ENCODE peak calls at places on chromosomes 11 and 22, in ten cellular contexts. B is GM20000; I is neural crest cell; X is PC-9; Q is left ventricle myocardium inferior; T is fibroblast of mammary gland; K is epithelial cell of proximal tubule; P is H1; F is CD8-positive, alpha-beta T cell; S is AG04449. Z is an unnamed sample.

GRCh38 chr11:1780700-1781592 is 17.2 kb upstream of the CTSD start:
- DNase-seq in B (no peak), I (no peak), X (no peak), Q (no peak), T (no peak), K (no peak), P (no peak), F (no peak), S (no peak), Z (no peak)

GRCh38 chr11:71962428-71963038 is 33.7 kb downstream of the RNF121 start:
- DNase-seq in B (peak), I (no peak), X (no peak), Q (no peak), T (peak), K (peak), P (no peak), F (no peak), S (no peak), Z (no peak)

GRCh38 chr11:4809246-4809645 is 5.1 kb upstream of the OR52R1 start:
- DNase-seq in B (no peak), I (no peak), X (no peak), Q (no peak), T (no peak), K (no peak), P (no peak), F (no peak), S (no peak), Z (no peak)

GRCh38 chr22:28833276-28833923 is 33.0 kb upstream of the XBP1 start:
- DNase-seq in B (no peak), I (no peak), X (no peak), Q (no peak), T (no peak), K (no peak), P (no peak), F (no peak), S (no peak), Z (no peak)

GRCh38 chr11:84719935-84720577 is 907.1 kb downstream of the DLG2 start:
- DNase-seq in B (no peak), I (peak), X (no peak), Q (peak), T (no peak), K (no peak), P (no peak), F (no peak), S (no peak), Z (no peak)

GRCh38 chr22:43883012-43883661 is 8.7 kb downstream of the PNPLA5 start:
- DNase-seq in B (peak), I (peak), X (peak), Q (no peak), T (peak), K (peak), P (peak), F (peak), S (no peak), Z (peak)

GRCh38 chr11:87258171-87258833 is 220.6 kb downstream of the TMEM135 start:
- DNase-seq in B (no peak), I (no peak), X (no peak), Q (no peak), T (no peak), K (no peak), P (no peak), F (no peak), S (no peak), Z (no peak)

GRCh38 chr22:48960981-48961655 is 866.6 kb downstream of the BRD1 start:
- DNase-seq in B (no peak), I (no peak), X (no peak), Q (peak), T (no peak), K (no peak), P (no peak), F (no peak), S (no peak), Z (no peak)

GRCh38 chr11:70255717-70256116 is 14.8 kb upstream of the PPFIA1 start:
- DNase-seq in B (no peak), I (no peak), X (no peak), Q (no peak), T (no peak), K (no peak), P (no peak), F (no peak), S (no peak), Z (no peak)

GRCh38 chr11:117071344-117071787 is 26.9 kb downstream of the SIK3 start:
- DNase-seq in B (no peak), I (no peak), X (peak), Q (no peak), T (peak), K (no peak), P (no peak), F (no peak), S (no peak), Z (peak)

GRCh38 chr11:66275984-66276612 is 1.9 kb upstream of the CNIH2 start:
- DNase-seq in B (no peak), I (no peak), X (no peak), Q (no peak), T (no peak), K (no peak), P (no peak), F (no peak), S (no peak), Z (no peak)

GRCh38 chr11:19519344-19519743 is 193.3 kb upstream of the NAV2 start:
- DNase-seq in B (no peak), I (no peak), X (no peak), Q (no peak), T (no peak), K (no peak), P (no peak), F (no peak), S (no peak), Z (no peak)

GRCh38 chr22:49724030-49724892 is 103.4 kb downstream of the BRD1 start:
- DNase-seq in B (no peak), I (no peak), X (no peak), Q (no peak), T (no peak), K (no peak), P (no peak), F (no peak), S (no peak), Z (no peak)

GRCh38 chr11:94151311-94151710 is 22.7 kb downstream of the PANX1 start:
- DNase-seq in B (no peak), I (no peak), X (no peak), Q (no peak), T (peak), K (no peak), P (no peak), F (no peak), S (no peak), Z (no peak)

GRCh38 chr22:50540352-50540751 is 5.3 kb upstream of the KLHDC7B start:
- DNase-seq in B (no peak), I (no peak), X (no peak), Q (no peak), T (no peak), K (no peak), P (no peak), F (peak), S (no peak), Z (no peak)

GRCh38 chr22:35033635-35034296 is 32.2 kb upstream of the ISX start:
- DNase-seq in B (no peak), I (no peak), X (no peak), Q (no peak), T (no peak), K (no peak), P (no peak), F (no peak), S (no peak), Z (no peak)

GRCh38 chr22:49209452-49210195 is 618.0 kb downstream of the BRD1 start:
- DNase-seq in B (no peak), I (no peak), X (no peak), Q (peak), T (no peak), K (no peak), P (no peak), F (no peak), S (no peak), Z (no peak)

GRCh38 chr11:61699737-61700160 is 19.6 kb downstream of the DAGLA start:
- DNase-seq in B (no peak), I (no peak), X (peak), Q (peak), T (no peak), K (no peak), P (no peak), F (no peak), S (no peak), Z (peak)

GRCh38 chr11:13011366-13012036 is 2.4 kb downstream of the RASSF10 start:
- DNase-seq in B (no peak), I (no peak), X (no peak), Q (no peak), T (no peak), K (no peak), P (no peak), F (no peak), S (no peak), Z (no peak)

GRCh38 chr22:44483878-44484277 is 14.2 kb downstream of the RTL6 start:
- DNase-seq in B (no peak), I (no peak), X (no peak), Q (no peak), T (no peak), K (no peak), P (no peak), F (no peak), S (no peak), Z (no peak)

GRCh38 chr11:119584193-119585037 is 144.6 kb downstream of the NECTIN1 start:
- DNase-seq in B (no peak), I (peak), X (peak), Q (no peak), T (peak), K (peak), P (peak), F (no peak), S (no peak), Z (peak)

GRCh38 chr22:50730013-50730891 is 7.8 kb upstream of the ACR start:
- DNase-seq in B (no peak), I (no peak), X (no peak), Q (peak), T (no peak), K (no peak), P (no peak), F (no peak), S (no peak), Z (no peak)

GRCh38 chr11:33598426-33599069 is 102.1 kb downstream of the C11orf91 start:
- DNase-seq in B (no peak), I (no peak), X (no peak), Q (no peak), T (peak), K (no peak), P (no peak), F (no peak), S (no peak), Z (no peak)

GRCh38 chr11:64448599-64449380 is 89.8 kb downstream of the RPS6KA4 start:
- DNase-seq in B (peak), I (peak), X (peak), Q (peak), T (peak), K (no peak), P (peak), F (peak), S (no peak), Z (peak)

GRCh38 chr22:37777122-37777687 is 30.5 kb upstream of the GCAT start:
- DNase-seq in B (peak), I (no peak), X (peak), Q (no peak), T (peak), K (peak), P (no peak), F (no peak), S (no peak), Z (peak)

GRCh38 chr11:120894207-120894989 is 129.5 kb upstream of the TBCEL start:
- DNase-seq in B (no peak), I (no peak), X (no peak), Q (no peak), T (no peak), K (no peak), P (no peak), F (no peak), S (no peak), Z (no peak)

GRCh38 chr11:29200776-29201574 is 815.9 kb downstream of the KCNA4 start:
- DNase-seq in B (no peak), I (no peak), X (peak), Q (no peak), T (no peak), K (no peak), P (no peak), F (no peak), S (no peak), Z (peak)

GRCh38 chr22:34070051-34070450 is 149.8 kb upstream of the LARGE1 start:
- DNase-seq in B (no peak), I (no peak), X (no peak), Q (no peak), T (no peak), K (no peak), P (no peak), F (no peak), S (no peak), Z (no peak)

GRCh38 chr22:48489551-48490512 is 1337.8 kb downstream of the BRD1 start:
- DNase-seq in B (peak), I (peak), X (no peak), Q (no peak), T (no peak), K (no peak), P (no peak), F (no peak), S (no peak), Z (no peak)

GRCh38 chr11:76628408-76628947 is 42.1 kb downstream of the LRRC32 start:
- DNase-seq in B (no peak), I (no peak), X (no peak), Q (no peak), T (no peak), K (no peak), P (no peak), F (peak), S (no peak), Z (no peak)

GRCh38 chr11:132111781-132112380 is 741.5 kb downstream of the NTM start:
- DNase-seq in B (no peak), I (no peak), X (no peak), Q (no peak), T (peak), K (no peak), P (no peak), F (no peak), S (peak), Z (no peak)

GRCh38 chr11:112961146-112961668 is at the start of gene NCAM1:
- DNase-seq in B (peak), I (peak), X (peak), Q (peak), T (peak), K (no peak), P (peak), F (peak), S (no peak), Z (peak)

GRCh38 chr11:112963368-112963955 is 2.2 kb downstream of the NCAM1 start:
- DNase-seq in B (no peak), I (no peak), X (no peak), Q (no peak), T (no peak), K (no peak), P (no peak), F (no peak), S (no peak), Z (no peak)

GRCh38 chr11:112962854-112963367 is 1.7 kb downstream of the NCAM1 start:
- DNase-seq in B (peak), I (peak), X (no peak), Q (peak), T (no peak), K (no peak), P (no peak), F (no peak), S (no peak), Z (no peak)

GRCh38 chr11:112961751-112962747 is 829 bp downstream of the NCAM1 start:
- DNase-seq in B (peak), I (peak), X (no peak), Q (peak), T (no peak), K (no peak), P (no peak), F (no peak), S (no peak), Z (no peak)

GRCh38 chr11:112958670-112959069 is 2.5 kb upstream of the NCAM1 start:
- DNase-seq in B (no peak), I (no peak), X (no peak), Q (no peak), T (no peak), K (no peak), P (no peak), F (no peak), S (no peak), Z (peak)
- TF ChIP-seq CTCF in B (no peak), I (peak), X (peak), Q (peak), T (no peak), K (peak), P (no peak), F (no peak), S (no peak), Z (no peak)

DNA sequence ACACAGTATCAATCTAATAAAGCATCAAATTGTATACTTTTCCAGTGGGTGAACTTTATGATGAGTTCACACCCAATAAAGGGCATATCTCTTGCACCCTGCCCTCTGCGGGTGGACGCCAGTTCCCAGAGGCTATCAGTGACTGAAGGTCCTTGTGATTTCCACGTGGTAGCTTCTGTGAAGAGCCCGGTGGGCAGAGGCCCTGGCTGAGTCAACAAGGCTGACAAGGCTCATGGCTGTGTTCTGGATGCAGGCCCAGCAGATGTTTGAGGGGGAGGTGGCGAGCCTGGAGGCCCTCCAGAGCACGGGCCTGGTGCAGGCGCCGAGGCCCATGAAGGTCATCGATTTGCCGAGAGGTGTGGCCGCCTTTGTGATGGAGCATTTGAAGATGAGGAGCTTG is 71.4 kb downstream of the PIWIL3 start:
- DNase-seq in B (no peak), I (no peak), X (no peak), Q (peak), T (peak), K (no peak), P (no peak), F (no peak), S (no peak), Z (no peak)
- TF ChIP-seq CTCF in B (no peak), I (no peak), X (no peak), Q (no peak), T (no peak), K (no peak), P (no peak), F (no peak), S (no peak), Z (no peak)

DNA sequence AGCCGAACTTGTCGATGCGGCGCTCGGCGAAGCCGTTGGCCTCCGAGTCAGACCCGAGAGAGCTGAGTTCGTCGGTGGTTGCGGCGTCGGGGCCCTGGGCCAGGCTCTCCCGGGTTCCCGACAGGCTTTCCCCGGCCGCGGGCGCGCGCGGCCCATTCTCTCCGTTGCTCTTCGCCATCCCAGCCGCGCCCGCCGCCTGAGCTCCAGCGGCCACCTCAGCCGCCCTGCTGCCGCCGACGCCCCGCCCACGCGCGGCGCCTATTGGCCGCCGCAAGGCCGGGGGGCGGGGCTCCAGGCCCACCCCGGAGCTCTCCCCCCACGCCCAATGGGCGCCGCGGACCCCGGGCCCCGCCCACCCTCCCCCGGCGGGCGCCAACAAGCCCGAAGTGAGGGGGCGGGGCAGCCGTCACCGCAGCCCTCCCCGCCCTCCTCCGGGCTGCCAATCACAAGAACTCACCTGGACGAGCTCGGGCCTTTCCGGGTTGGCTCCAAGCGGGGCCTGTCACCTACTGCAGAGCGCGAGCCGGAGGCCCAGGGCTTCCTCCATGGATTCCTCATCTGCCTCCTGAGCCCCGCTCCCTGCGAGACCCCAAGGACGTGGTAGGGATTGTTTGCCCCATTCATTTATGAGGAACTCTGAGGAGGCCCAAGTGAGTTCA is at the start of gene TBC1D10A:
- DNase-seq in B (peak), I (peak), X (peak), Q (peak), T (peak), K (no peak), P (peak), F (peak), S (no peak), Z (peak)
- TF ChIP-seq CTCF in B (no peak), I (no peak), X (no peak), Q (no peak), T (no peak), K (no peak), P (no peak), F (no peak), S (no peak), Z (no peak)

GRCh38 chr22:47199261-47199948 is 437.0 kb downstream of the TBC1D22A start:
- DNase-seq in B (no peak), I (no peak), X (no peak), Q (no peak), T (no peak), K (no peak), P (no peak), F (no peak), S (no peak), Z (no peak)

GRCh38 chr22:47201186-47201995 is 438.9 kb downstream of the TBC1D22A start:
- DNase-seq in B (no peak), I (no peak), X (no peak), Q (no peak), T (no peak), K (no peak), P (no peak), F (no peak), S (no peak), Z (no peak)

GRCh38 chr22:47198801-47199251 is 436.4 kb downstream of the TBC1D22A start:
- DNase-seq in B (no peak), I (no peak), X (no peak), Q (no peak), T (no peak), K (no peak), P (no peak), F (no peak), S (no peak), Z (no peak)

GRCh38 chr22:47199949-47200272 is 437.5 kb downstream of the TBC1D22A start:
- DNase-seq in B (no peak), I (no peak), X (no peak), Q (no peak), T (no peak), K (no peak), P (no peak), F (no peak), S (no peak), Z (no peak)

DNA sequence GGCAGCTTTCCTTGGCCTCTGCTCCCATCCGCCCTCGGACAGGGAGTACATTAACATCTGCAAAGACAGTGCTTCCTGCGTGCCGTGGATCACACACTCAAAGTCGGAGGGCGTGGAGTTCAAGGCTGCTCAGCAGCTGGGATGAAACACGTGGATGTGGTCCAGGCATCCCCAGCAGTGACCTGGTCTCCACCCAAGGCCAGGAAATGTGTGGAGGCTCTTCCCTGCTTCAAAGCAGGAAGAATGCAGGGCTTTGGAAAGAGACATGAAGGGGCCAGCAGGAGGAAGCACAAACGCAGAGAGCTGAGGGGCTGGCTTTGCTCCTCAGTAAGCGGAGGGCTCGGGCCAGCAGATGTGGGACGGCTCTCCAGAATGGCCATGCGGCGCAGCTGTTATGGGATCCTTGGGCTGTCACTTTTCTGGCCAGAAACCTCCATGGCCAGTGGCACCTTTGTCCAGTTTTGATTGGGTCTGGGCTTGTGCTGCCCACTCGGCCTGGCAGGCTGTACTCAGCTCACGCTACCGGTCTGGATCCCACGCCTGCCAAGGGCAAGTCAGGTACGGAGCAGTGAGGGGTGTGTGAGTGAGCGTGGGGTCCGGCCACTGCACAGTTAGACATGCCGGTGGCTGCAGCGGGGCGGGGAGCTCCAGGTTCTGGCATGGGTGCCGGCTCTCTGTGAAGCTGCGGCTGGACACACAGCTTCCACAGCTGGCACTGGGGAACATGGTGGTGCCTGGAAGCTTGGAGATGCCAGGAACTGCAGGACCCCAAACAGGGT is 438.0 kb downstream of the TBC1D22A start:
- DNase-seq in B (no peak), I (no peak), X (no peak), Q (no peak), T (peak), K (no peak), P (no peak), F (no peak), S (no peak), Z (no peak)
- TF ChIP-seq CTCF in B (no peak), I (no peak), X (no peak), Q (no peak), T (peak), K (no peak), P (no peak), F (no peak), S (no peak), Z (no peak)